ENCODE peak calls at places on chromosomes 16 and 17, in six cellular contexts. One of them, this sample, is unnamed.

GRCh38 chr17:37309051-37309450 is 66.7 kb upstream of the C17orf78 start:
- DNase-seq in HFF-Myc: no peak
- DNase-seq in NCI-H1092: no peak
- DNase-seq in hippocampal formation: no peak
- DNase-seq in KG1: no peak
- DNase-seq in mucosa of gallbladder: no peak
- DNase-seq in this sample: no peak

GRCh38 chr16:399278-400019 is 2.2 kb upstream of the DECR2 start:
- DNase-seq in HFF-Myc: no peak
- DNase-seq in hippocampal formation: no peak
- DNase-seq in KG1: no peak
- DNase-seq in NCI-H1092: no peak
- DNase-seq in mucosa of gallbladder: no peak
- DNase-seq in this sample: no peak

GRCh38 chr17:73566905-73567782 is 77.1 kb downstream of the SDK2 start:
- DNase-seq in NCI-H1092: no peak
- DNase-seq in mucosa of gallbladder: no peak
- DNase-seq in HFF-Myc: no peak
- DNase-seq in hippocampal formation: no peak
- DNase-seq in KG1: no peak
- DNase-seq in this sample: no peak

GRCh38 chr17:18184143-18185007 is 747 bp downstream of the ALKBH5 start:
- DNase-seq in HFF-Myc: no peak
- DNase-seq in hippocampal formation: no peak
- DNase-seq in NCI-H1092: no peak
- DNase-seq in mucosa of gallbladder: peak
- DNase-seq in KG1: no peak
- DNase-seq in this sample: peak

GRCh38 chr16:88650749-88651275 is at the start of gene CYBA:
- DNase-seq in mucosa of gallbladder: peak
- DNase-seq in hippocampal formation: no peak
- DNase-seq in NCI-H1092: no peak
- DNase-seq in HFF-Myc: no peak
- DNase-seq in KG1: peak
- DNase-seq in this sample: peak

GRCh38 chr16:2473425-2473926 is 1.5 kb upstream of the TBC1D24 start:
- DNase-seq in NCI-H1092: no peak
- DNase-seq in HFF-Myc: no peak
- DNase-seq in KG1: no peak
- DNase-seq in hippocampal formation: no peak
- DNase-seq in mucosa of gallbladder: no peak
- DNase-seq in this sample: no peak

GRCh38 chr17:59254742-59255141 is 34.4 kb downstream of the GDPD1 start:
- DNase-seq in hippocampal formation: no peak
- DNase-seq in mucosa of gallbladder: no peak
- DNase-seq in NCI-H1092: no peak
- DNase-seq in KG1: no peak
- DNase-seq in HFF-Myc: no peak
- DNase-seq in this sample: no peak

GRCh38 chr17:48544356-48545021 is 420 bp downstream of the HOXB2 start:
- DNase-seq in NCI-H1092: peak
- DNase-seq in hippocampal formation: no peak
- DNase-seq in mucosa of gallbladder: peak
- DNase-seq in KG1: peak
- DNase-seq in HFF-Myc: no peak
- DNase-seq in this sample: no peak

GRCh38 chr17:19755392-19755791 is 7.3 kb upstream of the ALDH3A1 start:
- DNase-seq in HFF-Myc: no peak
- DNase-seq in mucosa of gallbladder: no peak
- DNase-seq in hippocampal formation: no peak
- DNase-seq in NCI-H1092: no peak
- DNase-seq in KG1: no peak
- DNase-seq in this sample: no peak

GRCh38 chr17:61402978-61403845 is 3.6 kb downstream of the TBX2 start:
- DNase-seq in hippocampal formation: no peak
- DNase-seq in NCI-H1092: peak
- DNase-seq in KG1: no peak
- DNase-seq in HFF-Myc: no peak
- DNase-seq in mucosa of gallbladder: no peak
- DNase-seq in this sample: no peak

GRCh38 chr17:15261818-15262290 is 3.3 kb downstream of the PMP22 start:
- DNase-seq in KG1: no peak
- DNase-seq in NCI-H1092: no peak
- DNase-seq in hippocampal formation: peak
- DNase-seq in HFF-Myc: no peak
- DNase-seq in mucosa of gallbladder: no peak
- DNase-seq in this sample: no peak

GRCh38 chr17:39222151-39222550 is 3.6 kb downstream of the STAC2 start:
- DNase-seq in KG1: no peak
- DNase-seq in NCI-H1092: no peak
- DNase-seq in hippocampal formation: no peak
- DNase-seq in HFF-Myc: no peak
- DNase-seq in mucosa of gallbladder: no peak
- DNase-seq in this sample: no peak

GRCh38 chr17:38870259-38871165 is 654 bp downstream of the LASP1 start:
- DNase-seq in hippocampal formation: peak
- DNase-seq in HFF-Myc: no peak
- DNase-seq in KG1: peak
- DNase-seq in mucosa of gallbladder: peak
- DNase-seq in NCI-H1092: peak
- DNase-seq in this sample: peak

GRCh38 chr17:78434455-78435329 is 56.2 kb downstream of the PGS1 start:
- DNase-seq in HFF-Myc: no peak
- DNase-seq in mucosa of gallbladder: no peak
- DNase-seq in KG1: no peak
- DNase-seq in NCI-H1092: no peak
- DNase-seq in hippocampal formation: no peak
- DNase-seq in this sample: no peak

GRCh38 chr17:21823643-21824042 is 131.3 kb downstream of the KCNJ18 start:
- DNase-seq in hippocampal formation: no peak
- DNase-seq in HFF-Myc: no peak
- DNase-seq in mucosa of gallbladder: no peak
- DNase-seq in NCI-H1092: no peak
- DNase-seq in KG1: no peak
- DNase-seq in this sample: no peak